ENCODE peak calls at places on chromosomes 6 and 20, in six cellular contexts. G is H1, K is esophagus squamous epithelium, O is stomach, Z is thyroid gland, I is IMR-90. T is an unnamed sample.

GRCh38 chr6:169783971-169784930 is 32.8 kb downstream of the ERMARD start:
- DNase-seq in K (no peak), O (no peak), Z (no peak), G (peak), I (no peak), T (no peak)

GRCh38 chr6:166423051-166423745 is 40.5 kb upstream of the MPC1 start:
- DNase-seq in O (no peak), G (no peak), I (no peak), K (no peak), Z (no peak), T (no peak)

GRCh38 chr6:47161176-47161687 is 119.1 kb upstream of the ADGRF1 start:
- DNase-seq in I (peak), K (no peak), Z (no peak), G (no peak), O (no peak), T (no peak)

GRCh38 chr6:106180208-106180607 is 94.1 kb downstream of the PRDM1 start:
- DNase-seq in G (no peak), Z (no peak), K (no peak), I (no peak), O (no peak), T (no peak)

GRCh38 chr6:43078651-43079050 is 2.5 kb downstream of the PTK7 start:
- DNase-seq in O (no peak), Z (no peak), I (peak), G (no peak), K (no peak), T (no peak)

GRCh38 chr6:6057442-6058053 is 50.8 kb upstream of the NRN1 start:
- DNase-seq in K (no peak), I (no peak), G (no peak), Z (no peak), O (no peak), T (peak)

GRCh38 chr6:158631678-158632537 is 12.6 kb downstream of the DYNLT1 start:
- DNase-seq in K (no peak), O (peak), I (peak), G (no peak), Z (peak), T (peak)

GRCh38 chr6:7051780-7052440 is 55.9 kb upstream of the RREB1 start:
- DNase-seq in Z (peak), O (peak), I (no peak), K (no peak), G (no peak), T (no peak)

GRCh38 chr6:12749531-12750379 is 33.2 kb downstream of the PHACTR1 start:
- DNase-seq in I (no peak), K (no peak), Z (no peak), O (no peak), G (peak), T (no peak)

GRCh38 chr6:119083007-119083406 is 4.5 kb upstream of the FAM184A start:
- DNase-seq in G (no peak), K (no peak), O (no peak), Z (no peak), I (no peak), T (no peak)

GRCh38 chr20:54668271-54669053 is 193.1 kb downstream of the DOK5 start:
- DNase-seq in G (peak), O (no peak), K (no peak), Z (peak), I (peak), T (no peak)

GRCh38 chr6:78324213-78324612 is 543.1 kb upstream of the IRAK1BP1 start:
- DNase-seq in G (no peak), Z (no peak), K (no peak), O (no peak), I (no peak), T (no peak)

GRCh38 chr20:62891111-62891510 is 29.5 kb upstream of the TCFL5 start:
- DNase-seq in Z (no peak), O (no peak), K (no peak), G (no peak), I (peak), T (no peak)

GRCh38 chr20:32116079-32116521 is 6.6 kb downstream of the TM9SF4 start:
- DNase-seq in G (no peak), Z (no peak), K (no peak), I (peak), O (no peak), T (no peak)

GRCh38 chr6:147055821-147056392 is 148.3 kb upstream of the STXBP5 start:
- DNase-seq in I (no peak), Z (no peak), O (no peak), K (no peak), G (no peak), T (no peak)

GRCh38 chr6:70445001-70445400 is 31.7 kb downstream of the FAM135A start:
- DNase-seq in O (no peak), G (no peak), K (no peak), Z (no peak), I (no peak), T (no peak)

DNA sequence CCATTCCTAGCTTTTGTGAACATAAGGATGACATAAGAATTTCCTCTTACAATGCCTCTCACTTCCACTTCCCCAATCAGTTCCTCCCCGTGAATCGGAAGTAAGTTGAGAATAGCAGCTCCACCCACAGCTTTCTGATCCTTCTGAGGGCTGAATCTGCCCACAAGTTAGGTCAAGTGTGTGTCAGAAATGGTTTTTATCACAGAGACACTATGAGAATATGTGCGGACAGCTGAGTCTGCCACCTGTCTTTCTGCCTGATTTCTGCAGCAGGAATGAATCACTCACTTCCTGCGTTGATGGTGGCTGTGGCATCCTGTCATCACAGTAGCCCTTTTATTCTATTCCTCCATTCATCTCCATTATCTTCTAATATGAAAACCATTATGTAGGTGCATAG is 70.2 kb downstream of the RIN2 start:
- DNase-seq in G (no peak), O (no peak), Z (no peak), I (peak), K (no peak), T (no peak)
- TF ChIP-seq CTCF in G (peak), O (no peak), Z (no peak), I (peak), K (peak), T (no peak)

DNA sequence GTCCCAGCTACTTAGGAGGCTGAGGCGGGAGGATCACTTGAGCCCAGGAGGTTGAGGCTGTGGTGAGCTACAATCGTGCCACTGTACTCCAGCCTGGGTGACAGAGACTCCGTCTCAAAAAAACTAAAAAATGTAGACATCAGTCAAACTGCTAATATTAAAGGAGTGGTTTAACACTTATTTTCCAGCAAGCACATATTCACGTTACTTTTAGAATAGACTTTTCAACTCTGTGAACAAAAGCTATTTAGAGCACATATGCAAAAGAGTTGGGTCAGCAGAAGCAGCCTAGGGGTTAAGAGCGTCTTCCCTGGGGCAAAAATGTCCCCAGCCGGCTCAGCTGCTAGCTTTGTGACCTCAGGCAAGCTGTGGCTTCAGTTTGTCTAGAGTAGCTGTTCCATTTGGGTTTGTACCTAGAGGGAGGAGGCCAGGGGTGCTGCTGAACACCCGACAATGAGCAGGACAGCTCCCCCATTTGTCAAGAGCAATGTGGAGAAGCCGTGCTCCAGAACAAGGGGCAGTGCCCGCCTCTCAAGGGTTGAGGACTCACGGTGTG is 62.5 kb upstream of the PTGIS start:
- DNase-seq in O (no peak), I (no peak), K (no peak), G (no peak), Z (no peak), T (no peak)
- TF ChIP-seq POLR2A in O (no peak), I (no peak), K (no peak), G (no peak), Z (no peak), T (no peak)

DNA sequence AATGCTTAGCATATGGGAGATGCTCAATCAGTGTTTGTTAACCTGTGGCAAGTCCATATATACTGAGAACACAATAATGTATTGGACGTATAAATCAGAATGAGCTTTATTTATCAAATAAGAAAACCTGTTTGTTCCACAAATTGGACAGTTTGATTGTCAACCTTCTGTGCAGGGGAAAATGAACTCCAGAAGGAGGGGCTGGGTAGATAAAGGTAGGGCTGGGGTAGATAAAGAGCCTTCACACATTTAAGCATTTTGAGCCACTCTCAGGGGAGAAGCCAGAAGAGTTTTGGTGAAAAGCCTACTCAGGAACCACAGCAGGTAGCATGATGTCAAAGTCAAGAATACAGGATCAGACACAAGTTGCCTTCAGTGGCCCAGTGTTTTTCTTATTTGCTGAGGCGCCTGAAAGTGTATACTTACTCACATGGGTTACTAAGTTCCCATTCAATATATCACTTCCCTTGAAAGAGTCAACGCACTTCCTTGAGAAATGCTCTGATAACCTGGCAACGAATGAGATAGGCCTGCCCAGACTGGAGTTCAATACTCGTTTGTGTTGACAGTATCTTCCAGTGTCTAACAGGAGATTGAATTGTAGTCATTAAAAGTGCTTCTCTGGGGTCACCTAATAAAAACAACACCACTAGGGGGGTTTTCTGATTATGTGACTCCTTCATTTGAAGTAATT is 263.9 kb upstream of the CITED2 start:
- DNase-seq in G (no peak), I (no peak), O (no peak), K (no peak), Z (no peak), T (no peak)
- TF ChIP-seq CTCF in G (no peak), I (no peak), O (no peak), K (no peak), Z (no peak), T (no peak)

GRCh38 chr20:19301142-19301541 is 88.7 kb downstream of the SLC24A3 start:
- DNase-seq in K (no peak), I (no peak), O (no peak), G (no peak), Z (no peak), T (no peak)

GRCh38 chr20:19304389-19304788 is 91.9 kb downstream of the SLC24A3 start:
- DNase-seq in K (no peak), Z (no peak), I (no peak), O (no peak), G (no peak), T (no peak)

GRCh38 chr20:19304886-19305415 is 92.5 kb downstream of the SLC24A3 start:
- DNase-seq in Z (no peak), O (no peak), K (no peak), I (no peak), G (no peak), T (no peak)

GRCh38 chr20:19301843-19302242 is 89.4 kb downstream of the SLC24A3 start:
- DNase-seq in I (no peak), O (no peak), Z (no peak), G (no peak), K (no peak), T (no peak)

DNA sequence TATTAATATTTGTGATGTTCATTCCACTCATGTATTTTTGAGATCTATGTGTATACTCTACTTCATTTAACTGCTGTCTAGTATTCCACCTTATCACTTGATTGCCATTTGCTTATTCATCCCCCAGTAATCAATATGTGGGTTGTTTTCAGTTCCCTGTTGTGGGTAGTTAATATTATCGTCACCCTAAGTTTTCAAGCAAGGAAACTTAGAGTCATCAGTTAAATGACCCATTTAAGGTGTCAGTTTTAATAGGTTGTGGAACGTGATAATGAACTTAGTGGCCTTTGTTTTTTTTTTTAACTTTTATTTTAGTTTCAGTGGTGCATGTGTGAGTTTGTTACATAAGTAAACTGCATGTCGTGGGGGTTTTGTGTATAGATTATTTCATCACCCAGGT is 90.3 kb downstream of the SLC24A3 start:
- DNase-seq in G (no peak), Z (no peak), I (no peak), K (no peak), O (no peak), T (no peak)
- TF ChIP-seq POLR2A in G (no peak), Z (no peak), I (no peak), K (no peak), O (no peak), T (no peak)

DNA sequence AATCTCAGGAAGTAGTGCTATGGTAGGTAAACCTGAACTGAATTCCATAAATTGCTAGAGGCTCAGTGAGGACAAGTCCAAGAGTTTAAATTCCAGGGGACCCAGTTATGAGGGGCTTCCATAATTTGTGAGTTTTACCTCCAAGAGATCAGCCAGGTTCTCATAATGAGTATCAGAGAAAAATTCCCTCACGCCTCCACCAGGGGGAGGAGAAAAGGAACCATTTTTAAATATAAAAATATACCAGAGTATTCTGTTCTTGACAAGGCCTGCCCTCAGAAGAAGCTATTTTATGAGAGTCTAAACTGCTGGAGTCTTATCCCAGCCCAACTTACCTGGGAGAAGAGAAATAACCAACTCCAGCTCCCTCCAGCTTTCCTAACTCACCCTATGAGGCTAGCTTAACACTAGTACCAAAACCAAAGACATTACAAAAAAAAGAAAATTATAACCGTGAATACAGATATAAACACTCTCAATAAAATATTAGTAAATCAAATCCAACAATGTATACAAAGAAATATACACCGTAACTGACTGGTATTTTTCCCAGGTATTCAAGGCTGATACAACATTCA is 158.7 kb downstream of the TFAP2A start:
- DNase-seq in I (no peak), G (peak), K (no peak), Z (no peak), O (no peak), T (no peak)
- TF ChIP-seq CTCF in I (peak), G (peak), K (no peak), Z (no peak), O (no peak), T (no peak)

T was measured in tibial nerve.